ENCODE peak calls at places on chromosome X, in nine cellular contexts. P is breast epithelium, N is Peyer's patch, L is IMR-90, G is K562, C is stomach, Y is tibial nerve, K is ovary, S is sigmoid colon. O is an unnamed sample.

GRCh38 chrX:22220941-22221340 is 51.8 kb upstream of the CBLL2 start:
- DNase-seq in P (no peak), L (peak; percentile 88), K (no peak), N (no peak), G (no peak), Y (no peak), C (no peak), S (no peak), O (no peak)

GRCh38 chrX:104310084-104310483 is 55.4 kb upstream of the ESX1 start:
- DNase-seq in G (no peak), P (no peak), C (no peak), K (no peak), L (peak; percentile 47), Y (no peak), S (no peak), N (no peak), O (no peak)

GRCh38 chrX:63434665-63435064 is 83.5 kb upstream of the SPIN4 start:
- DNase-seq in P (peak; percentile 59), K (no peak), G (peak; percentile 21), Y (no peak), L (peak; percentile 22), S (no peak), N (no peak), C (no peak), O (no peak)

GRCh38 chrX:126658447-126658846 is 105.8 kb upstream of the DCAF12L1 start:
- DNase-seq in L (no peak), Y (no peak), C (no peak), G (no peak), K (no peak), S (no peak), N (no peak), P (no peak), O (no peak)

GRCh38 chrX:111519215-111519614 is 7.8 kb downstream of the SERTM2 start:
- DNase-seq in S (no peak), N (no peak), L (peak; percentile 55), P (no peak), G (no peak), K (no peak), Y (no peak), C (no peak), O (no peak)

GRCh38 chrX:118528089-118528753 is 32.6 kb downstream of the DOCK11 start:
- DNase-seq in C (no peak), N (peak; percentile 44), P (no peak), Y (no peak), S (no peak), L (no peak), G (no peak), K (no peak), O (peak; percentile 58)

GRCh38 chrX:64394874-64395567 is at the start of gene MTMR8:
- DNase-seq in N (peak; percentile 81), L (no peak), K (peak; percentile 81), Y (peak; percentile 65), C (peak; percentile 77), P (peak; percentile 59), S (peak; percentile 85), G (peak; percentile 79), O (peak; percentile 67)

GRCh38 chrX:38282044-38282443 is 45.3 kb downstream of the RPGR start:
- DNase-seq in Y (no peak), L (no peak), N (no peak), C (no peak), K (no peak), G (no peak), P (no peak), S (no peak), O (no peak)

GRCh38 chrX:11113731-11114130 is 2.6 kb downstream of the HCCS start:
- DNase-seq in N (no peak), G (no peak), P (no peak), Y (no peak), L (peak; percentile 34), C (no peak), K (no peak), S (no peak), O (no peak)

GRCh38 chrX:17046478-17047097 is 100.1 kb downstream of the REPS2 start:
- DNase-seq in K (peak; percentile 41), P (no peak), L (peak; percentile 67), C (peak; percentile 73), G (peak; percentile 27), N (no peak), S (peak; percentile 75), Y (peak; percentile 77), O (peak; percentile 30)

GRCh38 chrX:77442728-77443127 is 4.5 kb upstream of the FGF16 start:
- DNase-seq in S (no peak), G (no peak), C (no peak), P (no peak), K (no peak), N (no peak), L (peak; percentile 81), Y (no peak), O (no peak)

GRCh38 chrX:146604196-146604595 is 205.4 kb upstream of the CXorf51B start:
- DNase-seq in N (no peak), C (no peak), S (no peak), G (no peak), P (no peak), L (no peak), Y (no peak), K (no peak), O (no peak)

GRCh38 chrX:134460005-134460860 is at the start of gene HPRT1:
- DNase-seq in L (peak; percentile 66), P (peak; percentile 50), N (peak; percentile 91), K (peak; percentile 81), S (peak; percentile 87), G (peak; percentile 82), C (peak; percentile 87), Y (peak; percentile 51), O (peak; percentile 87)

GRCh38 chrX:119482497-119483480 is 14.5 kb downstream of the SLC25A5 start:
- DNase-seq in G (peak; percentile 71), Y (peak; percentile 29), N (peak; percentile 79), L (peak; percentile 39), P (peak; percentile 32), K (peak; percentile 54), C (peak; percentile 68), S (peak; percentile 74), O (peak; percentile 74)

GRCh38 chrX:103329991-103330390 is at the start of gene TCEAL7:
- DNase-seq in K (peak; percentile 53), L (peak; percentile 46), N (no peak), C (no peak), P (peak; percentile 35), G (no peak), S (peak; percentile 79), Y (peak; percentile 20), O (no peak)

GRCh38 chrX:120697053-120697452 is 67.2 kb upstream of the C1GALT1C1 start:
- DNase-seq in K (no peak), N (no peak), Y (no peak), P (no peak), L (no peak), G (no peak), C (no peak), S (no peak), O (no peak)

GRCh38 chrX:426881-427280 is 40.2 kb upstream of the PPP2R3B start:
- DNase-seq in C (no peak), G (no peak), L (no peak), K (no peak), Y (no peak), S (no peak), N (no peak), P (no peak), O (no peak)

GRCh38 chrX:30971761-30972603 is 82.9 kb upstream of the TAB3 start:
- DNase-seq in N (no peak), P (no peak), Y (no peak), L (peak; percentile 45), S (no peak), K (no peak), C (peak; percentile 35), G (peak; percentile 14), O (peak; percentile 6)

GRCh38 chrX:30979271-30979670 is 90.2 kb upstream of the TAB3 start:
- DNase-seq in Y (no peak), P (no peak), N (no peak), C (no peak), L (no peak), K (no peak), G (no peak), S (no peak), O (no peak)

GRCh38 chrX:30973784-30974427 is 84.9 kb upstream of the TAB3 start:
- DNase-seq in C (no peak), N (no peak), K (no peak), G (peak; percentile 15), S (no peak), P (no peak), L (no peak), Y (no peak), O (no peak)

GRCh38 chrX:30975467-30975866 is 86.4 kb upstream of the TAB3 start:
- DNase-seq in P (no peak), G (no peak), N (no peak), L (no peak), S (no peak), K (no peak), C (no peak), Y (no peak), O (no peak)
- TF ChIP-seq POLR2A in P (no peak), G (no peak), N (no peak), L (no peak), S (no peak), K (no peak), C (no peak), Y (no peak), O (no peak)

GRCh38 chrX:47776301-47776700 is 60.4 kb upstream of the ZNF81 start:
- DNase-seq in C (no peak), Y (no peak), N (no peak), L (no peak), K (no peak), P (no peak), S (no peak), G (no peak), O (no peak)
- H3K36me3 ChIP-seq in C (no peaks in the 10 kb centered on the region), Y (no peaks in the 10 kb centered on the region), N (no peaks in the 10 kb centered on the region), L (no peaks in the 10 kb centered on the region), K (no peaks in the 10 kb centered on the region), P (no peaks in the 10 kb centered on the region), S (no peaks in the 10 kb centered on the region), G (no peaks in the 10 kb centered on the region), O (no peaks in the 10 kb centered on the region)

GRCh38 chrX:19715711-19716638 is 171.4 kb downstream of the SH3KBP1 start:
- DNase-seq in S (no peak), Y (no peak), L (no peak), N (no peak), K (no peak), P (no peak), G (no peak), C (no peak), O (no peak)
- H3K27ac ChIP-seq in S (no peak overlapping the region), Y (no peak overlapping the region), L (no peak overlapping the region), N (no peak overlapping the region), K (no peak overlapping the region), P (no peak overlapping the region), G (no peak overlapping the region), C (peak overlapping the region; percentile 38), O (no peak overlapping the region)

DNA sequence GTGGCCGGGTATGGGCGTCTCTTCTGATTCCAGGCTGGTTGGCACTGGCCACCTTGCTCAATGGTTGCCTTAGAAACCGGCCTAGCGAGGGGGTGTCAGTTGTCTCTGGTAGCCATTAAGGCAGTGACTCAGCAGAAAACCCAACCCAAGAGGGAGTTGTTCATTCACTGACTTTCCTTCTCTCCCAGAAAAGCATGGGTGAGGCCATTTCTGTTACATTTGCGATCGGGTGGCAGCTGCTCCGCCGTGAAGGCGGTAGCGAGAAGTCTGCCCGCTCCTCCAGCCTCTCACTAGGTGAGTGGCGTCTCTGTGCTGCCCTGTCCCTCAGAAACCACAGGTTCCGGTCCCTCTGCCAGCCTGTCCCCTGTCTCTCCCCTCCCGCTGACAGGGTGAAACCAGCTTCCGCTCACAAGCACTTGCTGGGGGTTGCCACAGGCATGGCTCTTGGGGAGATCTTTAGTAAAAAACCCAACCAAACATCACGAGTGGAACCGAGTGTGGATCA is 17.4 kb downstream of the IRAK1 start:
- DNase-seq in C (no peak), P (no peak), S (no peak), G (peak; percentile 54), N (no peak), L (peak; percentile 61), K (no peak), Y (no peak), O (peak; percentile 73)
- TF ChIP-seq POLR2A in C (no peak), P (no peak), S (no peak), G (peak; percentile 60), N (no peak), L (no peak), K (no peak), Y (no peak), O (no peak)